ENCODE peak calls at places on chromosome 19, in six cellular contexts. M is stimulated activated CD4-positive, alpha-beta T cell treated with anti-CD3 and anti-CD28 coated beads, Interleukin-15, amount 100 ng/mL, for 48 hours; T is iPS-NIHi11; F is T-helper 2 cell; U is activated T-helper 1 cell treated with anti-CD3 and anti-CD28 coated beads, Interleukin-12 subunit alpha, Interleukin-12 subunit beta, Interleukin-2, Interleukin-4 antibody, amounts not matched to agents 30 ng/mL and 10 ng/mL and 1 ng/mL, durations not matched to agents 14 hours and 24 hours and 36 hours; X is HEK293T. W is an unnamed sample.

GRCh38 chr19:38134538-38135149 is 89.4 kb downstream of the DPF1 start:
- DNase-seq in M (peak), T (peak), F (no peak), U (no peak), X (peak), W (peak)

GRCh38 chr19:35851213-35852028 is 883 bp downstream of the NPHS1 start:
- DNase-seq in M (no peak), T (peak), F (no peak), U (no peak), X (peak), W (no peak)

GRCh38 chr19:12997225-12997966 is 2.1 kb downstream of the NFIX start:
- DNase-seq in M (no peak), T (no peak), F (no peak), U (no peak), X (no peak), W (no peak)

GRCh38 chr19:2982983-2983350 is 5.6 kb downstream of the TLE6 start:
- DNase-seq in M (no peak), T (no peak), F (no peak), U (no peak), X (no peak), W (peak)

GRCh38 chr19:19140476-19140875 is 2.2 kb upstream of the TMEM161A start:
- DNase-seq in M (no peak), T (no peak), F (no peak), U (no peak), X (no peak), W (no peak)

GRCh38 chr19:5078179-5078578 is 109.3 kb downstream of the KDM4B start:
- DNase-seq in M (no peak), T (no peak), F (no peak), U (no peak), X (no peak), W (peak)

GRCh38 chr19:7149956-7150705 is 80.6 kb downstream of the ZNF557 start:
- DNase-seq in M (no peak), T (no peak), F (no peak), U (no peak), X (no peak), W (no peak)

GRCh38 chr19:42172261-42172660 is 40.0 kb upstream of the POU2F2 start:
- DNase-seq in M (no peak), T (no peak), F (no peak), U (no peak), X (no peak), W (no peak)

GRCh38 chr19:17765069-17765618 is 13.9 kb downstream of the FCHO1 start:
- DNase-seq in M (no peak), T (no peak), F (no peak), U (no peak), X (no peak), W (no peak)

GRCh38 chr19:46461537-46461936 is 9.8 kb downstream of the PNMA8A start:
- DNase-seq in M (no peak), T (no peak), F (no peak), U (no peak), X (no peak), W (no peak)

GRCh38 chr19:56120371-56121179 is 520 bp downstream of the ZNF787 start:
- DNase-seq in M (peak), T (peak), F (peak), U (peak), X (peak), W (peak)

GRCh38 chr19:43532571-43532961 is 422 bp upstream of the ZNF575 start:
- DNase-seq in M (no peak), T (no peak), F (no peak), U (no peak), X (no peak), W (no peak)

GRCh38 chr19:29211562-29212416 is 1.2 kb downstream of the UQCRFS1 start:
- DNase-seq in M (no peak), T (no peak), F (no peak), U (no peak), X (no peak), W (peak)

W was measured in A673.